ENCODE peak calls at places on chromosomes 7 and 10, in eight cellular contexts. One of them, this sample, is unnamed. For H3K4me1, the result is how much of the 10 kb centered on the place peaks cover.

GRCh38 chr7:157932498-157933218 is 595.9 kb downstream of the DNAJB6 start:
- DNase-seq in SJSA1: no peak
- DNase-seq in tibial nerve: no peak
- DNase-seq in A549: no peak
- DNase-seq in lower lobe of right lung: no peak
- DNase-seq in CD8-positive, alpha-beta T cell: no peak
- DNase-seq in PC-9: peak
- DNase-seq in mammary epithelial cell: no peak
- DNase-seq in this sample: no peak

GRCh38 chr7:139823855-139824670 is 5.0 kb upstream of the TBXAS1 start:
- DNase-seq in PC-9: no peak
- DNase-seq in mammary epithelial cell: no peak
- DNase-seq in lower lobe of right lung: no peak
- DNase-seq in tibial nerve: no peak
- DNase-seq in SJSA1: no peak
- DNase-seq in A549: no peak
- DNase-seq in CD8-positive, alpha-beta T cell: no peak
- DNase-seq in this sample: no peak

GRCh38 chr7:47266131-47266706 is 315.7 kb downstream of the TNS3 start:
- DNase-seq in CD8-positive, alpha-beta T cell: no peak
- DNase-seq in PC-9: peak
- DNase-seq in A549: peak
- DNase-seq in mammary epithelial cell: peak
- DNase-seq in tibial nerve: no peak
- DNase-seq in lower lobe of right lung: peak
- DNase-seq in SJSA1: peak
- DNase-seq in this sample: peak

GRCh38 chr10:91034494-91035157 is 113.7 kb upstream of the ANKRD1 start:
- DNase-seq in tibial nerve: peak
- DNase-seq in CD8-positive, alpha-beta T cell: no peak
- DNase-seq in A549: no peak
- DNase-seq in lower lobe of right lung: peak
- DNase-seq in SJSA1: peak
- DNase-seq in PC-9: no peak
- DNase-seq in mammary epithelial cell: no peak
- DNase-seq in this sample: peak

GRCh38 chr7:116630932-116631449 is 41.0 kb upstream of the MET start:
- DNase-seq in tibial nerve: peak
- DNase-seq in A549: peak
- DNase-seq in CD8-positive, alpha-beta T cell: no peak
- DNase-seq in lower lobe of right lung: peak
- DNase-seq in mammary epithelial cell: peak
- DNase-seq in SJSA1: no peak
- DNase-seq in PC-9: no peak
- DNase-seq in this sample: peak

GRCh38 chr10:6729071-6729773 is 149.1 kb upstream of the PRKCQ start:
- DNase-seq in SJSA1: peak
- DNase-seq in PC-9: peak
- DNase-seq in tibial nerve: no peak
- DNase-seq in CD8-positive, alpha-beta T cell: no peak
- DNase-seq in mammary epithelial cell: peak
- DNase-seq in lower lobe of right lung: no peak
- DNase-seq in A549: peak
- DNase-seq in this sample: no peak

GRCh38 chr10:813286-813685 is 118.2 kb downstream of the LARP4B start:
- DNase-seq in SJSA1: no peak
- DNase-seq in A549: no peak
- DNase-seq in mammary epithelial cell: no peak
- DNase-seq in CD8-positive, alpha-beta T cell: no peak
- DNase-seq in PC-9: no peak
- DNase-seq in lower lobe of right lung: no peak
- DNase-seq in tibial nerve: no peak
- DNase-seq in this sample: no peak

GRCh38 chr10:125411724-125412123 is 251.4 kb upstream of the CTBP2 start:
- DNase-seq in lower lobe of right lung: no peak
- DNase-seq in A549: no peak
- DNase-seq in SJSA1: no peak
- DNase-seq in mammary epithelial cell: peak
- DNase-seq in tibial nerve: no peak
- DNase-seq in PC-9: peak
- DNase-seq in CD8-positive, alpha-beta T cell: no peak
- DNase-seq in this sample: no peak

GRCh38 chr7:17772581-17773288 is 167.6 kb downstream of the SNX13 start:
- DNase-seq in mammary epithelial cell: no peak
- DNase-seq in lower lobe of right lung: no peak
- DNase-seq in CD8-positive, alpha-beta T cell: no peak
- DNase-seq in tibial nerve: no peak
- DNase-seq in A549: no peak
- DNase-seq in SJSA1: no peak
- DNase-seq in PC-9: no peak
- DNase-seq in this sample: no peak

GRCh38 chr7:131502810-131503545 is 53.5 kb downstream of the PODXL start:
- DNase-seq in CD8-positive, alpha-beta T cell: no peak
- DNase-seq in A549: no peak
- DNase-seq in tibial nerve: no peak
- DNase-seq in PC-9: no peak
- DNase-seq in mammary epithelial cell: no peak
- DNase-seq in SJSA1: no peak
- DNase-seq in lower lobe of right lung: no peak
- DNase-seq in this sample: peak

GRCh38 chr7:101232141-101232821 is 5.3 kb downstream of the CLDN15 start:
- DNase-seq in A549: no peak
- DNase-seq in tibial nerve: no peak
- DNase-seq in lower lobe of right lung: peak
- DNase-seq in SJSA1: no peak
- DNase-seq in PC-9: peak
- DNase-seq in mammary epithelial cell: peak
- DNase-seq in CD8-positive, alpha-beta T cell: no peak
- DNase-seq in this sample: peak

GRCh38 chr7:76037310-76037709 is 10.5 kb downstream of the STYXL1 start:
- DNase-seq in lower lobe of right lung: no peak
- DNase-seq in A549: no peak
- DNase-seq in PC-9: no peak
- DNase-seq in SJSA1: no peak
- DNase-seq in tibial nerve: no peak
- DNase-seq in mammary epithelial cell: peak
- DNase-seq in CD8-positive, alpha-beta T cell: no peak
- DNase-seq in this sample: peak

GRCh38 chr7:74443591-74444365 is 9.9 kb upstream of the GTF2IRD1 start:
- DNase-seq in CD8-positive, alpha-beta T cell: no peak
- DNase-seq in tibial nerve: no peak
- DNase-seq in A549: no peak
- DNase-seq in PC-9: no peak
- DNase-seq in SJSA1: no peak
- DNase-seq in lower lobe of right lung: no peak
- DNase-seq in mammary epithelial cell: no peak
- DNase-seq in this sample: no peak

GRCh38 chr7:158085741-158086695 is 501.6 kb downstream of the PTPRN2 start:
- DNase-seq in lower lobe of right lung: peak
- DNase-seq in CD8-positive, alpha-beta T cell: no peak
- DNase-seq in mammary epithelial cell: no peak
- DNase-seq in A549: no peak
- DNase-seq in SJSA1: no peak
- DNase-seq in tibial nerve: no peak
- DNase-seq in PC-9: no peak
- DNase-seq in this sample: no peak

GRCh38 chr7:107046511-107047259 is 2.2 kb downstream of the PRKAR2B start:
- DNase-seq in lower lobe of right lung: no peak
- DNase-seq in tibial nerve: no peak
- DNase-seq in mammary epithelial cell: no peak
- DNase-seq in SJSA1: no peak
- DNase-seq in PC-9: peak
- DNase-seq in A549: no peak
- DNase-seq in CD8-positive, alpha-beta T cell: no peak
- DNase-seq in this sample: no peak

GRCh38 chr10:68124718-68125117 is 15.4 kb downstream of the MYPN start:
- DNase-seq in CD8-positive, alpha-beta T cell: no peak
- DNase-seq in PC-9: no peak
- DNase-seq in lower lobe of right lung: no peak
- DNase-seq in A549: no peak
- DNase-seq in SJSA1: no peak
- DNase-seq in mammary epithelial cell: no peak
- DNase-seq in tibial nerve: no peak
- DNase-seq in this sample: no peak

DNA sequence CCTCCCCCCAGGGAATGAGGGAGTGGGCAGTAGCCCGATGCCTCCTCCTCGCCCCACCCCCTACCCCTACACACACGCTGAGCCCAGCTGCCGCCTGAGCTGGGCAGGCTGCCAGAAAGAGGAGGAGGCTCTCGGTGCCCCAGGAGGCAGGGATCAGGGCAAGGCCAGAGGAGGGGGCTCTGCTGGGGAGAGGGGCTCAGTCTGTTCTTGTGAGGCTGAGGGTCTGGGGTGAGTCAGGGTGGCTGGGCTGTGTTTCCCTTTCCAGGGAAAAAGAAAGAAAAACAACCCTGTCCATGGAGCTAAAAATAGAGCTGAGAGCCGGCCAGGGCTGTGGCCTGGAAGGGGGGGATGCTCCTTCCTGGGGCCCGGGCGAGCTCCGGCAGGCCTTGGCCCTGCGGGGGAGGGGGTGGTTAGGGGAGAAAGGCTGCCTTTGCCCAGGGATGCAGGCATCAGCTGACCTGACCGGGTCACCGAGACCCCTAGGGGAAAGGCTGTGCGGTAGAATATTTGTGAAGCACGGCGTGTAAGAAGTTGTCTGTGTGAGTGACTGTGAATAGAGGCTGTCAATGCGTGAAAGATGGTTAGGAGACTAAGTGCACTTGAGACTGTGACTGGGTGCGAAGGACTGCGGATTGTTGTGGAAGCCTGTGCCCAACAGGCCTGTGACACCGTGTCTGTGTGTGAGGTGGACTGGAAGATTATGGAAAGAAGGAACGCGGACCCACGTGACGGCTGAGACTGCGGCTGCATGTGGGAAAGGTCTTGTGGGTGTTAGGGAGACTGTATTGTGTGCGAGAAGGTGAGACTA is 1.2 kb upstream of the LZTS2 start:
- DNase-seq in A549: peak
- DNase-seq in lower lobe of right lung: peak
- DNase-seq in tibial nerve: peak
- DNase-seq in PC-9: no peak
- DNase-seq in mammary epithelial cell: peak
- DNase-seq in CD8-positive, alpha-beta T cell: peak
- DNase-seq in SJSA1: peak
- DNase-seq in this sample: peak
- H3K4me1 ChIP-seq in A549: under half
- H3K4me1 ChIP-seq in lower lobe of right lung: under half
- H3K4me1 ChIP-seq in tibial nerve: under half
- H3K4me1 ChIP-seq in PC-9: under half
- H3K4me1 ChIP-seq in mammary epithelial cell: under half
- H3K4me1 ChIP-seq in CD8-positive, alpha-beta T cell: under half
- H3K4me1 ChIP-seq in SJSA1: half or more
- H3K4me1 ChIP-seq in this sample: under half

DNA sequence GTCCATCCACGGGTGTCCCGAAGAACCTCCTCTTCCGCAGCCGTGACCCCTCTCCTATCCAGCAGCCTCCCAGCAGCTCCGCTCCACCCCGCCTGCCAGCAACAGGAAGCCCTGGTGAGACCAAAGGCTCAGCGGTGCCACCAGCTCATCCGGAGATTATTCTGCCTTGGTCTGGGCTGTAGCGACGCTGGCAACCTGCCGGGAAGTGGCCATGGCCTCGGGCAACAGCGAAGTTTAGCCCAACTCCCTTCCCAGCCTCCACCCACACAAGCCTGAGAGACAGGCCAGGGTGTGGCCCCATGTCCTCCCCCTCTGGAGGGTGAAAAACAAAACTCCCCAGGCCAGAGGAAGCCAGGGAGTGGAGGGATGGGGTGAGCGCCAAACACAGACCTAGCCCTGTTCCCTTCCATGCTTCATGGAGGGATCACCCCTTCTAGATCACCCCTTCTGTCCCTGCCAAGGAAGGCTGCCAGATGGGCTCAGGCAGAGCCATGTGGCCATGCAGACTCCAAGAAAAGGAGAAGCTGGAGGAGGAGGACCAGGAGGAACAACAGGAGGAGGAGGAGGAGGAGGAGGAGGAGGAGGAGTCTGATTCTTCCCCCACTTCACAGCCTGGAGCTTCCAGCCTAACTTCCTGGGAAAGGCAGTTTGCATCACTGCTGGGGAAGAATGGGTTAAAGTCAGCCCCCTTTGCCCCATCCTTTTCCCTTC is 924 bp downstream of the CALHM2 start:
- DNase-seq in tibial nerve: peak
- DNase-seq in lower lobe of right lung: peak
- DNase-seq in PC-9: peak
- DNase-seq in mammary epithelial cell: peak
- DNase-seq in A549: peak
- DNase-seq in SJSA1: no peak
- DNase-seq in CD8-positive, alpha-beta T cell: peak
- DNase-seq in this sample: peak
- H3K4me1 ChIP-seq in tibial nerve: under half
- H3K4me1 ChIP-seq in lower lobe of right lung: half or more
- H3K4me1 ChIP-seq in PC-9: under half
- H3K4me1 ChIP-seq in mammary epithelial cell: under half
- H3K4me1 ChIP-seq in A549: under half
- H3K4me1 ChIP-seq in SJSA1: under half
- H3K4me1 ChIP-seq in CD8-positive, alpha-beta T cell: under half
- H3K4me1 ChIP-seq in this sample: under half

DNA sequence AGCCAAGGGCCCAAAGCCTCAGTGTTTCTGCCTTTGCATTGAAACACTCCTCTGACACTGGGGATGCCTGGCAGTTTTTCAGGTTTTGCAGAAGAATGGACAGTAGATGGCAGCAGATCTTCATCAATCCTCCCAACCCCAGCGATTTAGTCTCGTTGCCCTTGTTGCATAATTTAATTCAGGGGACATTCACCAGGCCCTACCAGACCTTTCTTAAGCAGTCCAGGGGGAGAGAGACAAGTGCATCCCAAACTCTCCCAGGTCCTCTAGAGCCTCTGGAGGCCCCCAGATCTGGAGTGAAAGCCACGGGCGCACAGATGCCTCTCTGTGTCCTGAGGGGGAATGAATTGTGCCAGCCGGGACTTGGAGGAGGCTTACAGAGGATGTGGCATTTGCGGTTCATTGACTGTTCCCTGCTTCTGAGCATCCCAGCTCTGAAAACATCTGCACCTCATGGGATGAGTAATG is 29.6 kb downstream of the MINDY4 start:
- DNase-seq in lower lobe of right lung: no peak
- DNase-seq in CD8-positive, alpha-beta T cell: no peak
- DNase-seq in SJSA1: peak
- DNase-seq in tibial nerve: no peak
- DNase-seq in mammary epithelial cell: peak
- DNase-seq in PC-9: peak
- DNase-seq in A549: peak
- DNase-seq in this sample: no peak
- H3K4me1 ChIP-seq in lower lobe of right lung: half or more
- H3K4me1 ChIP-seq in CD8-positive, alpha-beta T cell: under half
- H3K4me1 ChIP-seq in SJSA1: under half
- H3K4me1 ChIP-seq in tibial nerve: under half
- H3K4me1 ChIP-seq in mammary epithelial cell: half or more
- H3K4me1 ChIP-seq in PC-9: half or more
- H3K4me1 ChIP-seq in A549: under half
- H3K4me1 ChIP-seq in this sample: under half

GRCh38 chr10:23034790-23035189 is 60.6 kb upstream of the MSRB2 start:
- DNase-seq in CD8-positive, alpha-beta T cell: no peak
- DNase-seq in A549: no peak
- DNase-seq in mammary epithelial cell: no peak
- DNase-seq in tibial nerve: no peak
- DNase-seq in lower lobe of right lung: no peak
- DNase-seq in SJSA1: no peak
- DNase-seq in PC-9: no peak
- DNase-seq in this sample: no peak

GRCh38 chr10:23035569-23035968 is 59.8 kb upstream of the MSRB2 start:
- DNase-seq in A549: no peak
- DNase-seq in SJSA1: no peak
- DNase-seq in lower lobe of right lung: no peak
- DNase-seq in mammary epithelial cell: peak
- DNase-seq in CD8-positive, alpha-beta T cell: no peak
- DNase-seq in tibial nerve: no peak
- DNase-seq in PC-9: no peak
- DNase-seq in this sample: no peak

GRCh38 chr10:23031318-23031717 is 64.1 kb upstream of the MSRB2 start:
- DNase-seq in PC-9: no peak
- DNase-seq in mammary epithelial cell: no peak
- DNase-seq in CD8-positive, alpha-beta T cell: no peak
- DNase-seq in lower lobe of right lung: no peak
- DNase-seq in SJSA1: no peak
- DNase-seq in tibial nerve: no peak
- DNase-seq in A549: no peak
- DNase-seq in this sample: no peak
- H3K4me1 ChIP-seq in PC-9: under half
- H3K4me1 ChIP-seq in mammary epithelial cell: under half
- H3K4me1 ChIP-seq in CD8-positive, alpha-beta T cell: under half
- H3K4me1 ChIP-seq in lower lobe of right lung: under half
- H3K4me1 ChIP-seq in SJSA1: under half
- H3K4me1 ChIP-seq in tibial nerve: under half
- H3K4me1 ChIP-seq in A549: under half
- H3K4me1 ChIP-seq in this sample: under half

This sample was measured in right lobe of liver.